ENCODE peak calls at places on chromosomes 13 and 19, in nine cellular contexts. U is activated T-helper 1 cell treated with Interleukin-2 at 50 U/mL for 16 hours; L is GM10248; X is mucosa of descending colon; K is hippocampal formation; Q is tibial artery; I is stimulated activated CD4-positive, alpha-beta T cell treated with anti-CD3 and anti-CD28 coated beads, Interleukin-2, amount 100 ng/mL, for 24 hours; P is hypothalamus; O is body of pancreas. W is an unnamed sample.

GRCh38 chr13:31053098-31053497 is 108.6 kb downstream of the HSPH1 start:
- DNase-seq in U (no peak), P (no peak), I (no peak), O (no peak), X (no peak), L (no peak), Q (no peak), K (no peak), W (no peak)

GRCh38 chr13:90498096-90498495 is 849.4 kb upstream of the MIR17HG start:
- DNase-seq in K (no peak), X (no peak), Q (no peak), I (no peak), L (no peak), O (no peak), U (no peak), P (no peak), W (peak)

GRCh38 chr19:51441410-51442390 is 16.6 kb downstream of the SIGLEC8 start:
- DNase-seq in L (peak), U (peak), X (peak), O (no peak), I (peak), K (no peak), Q (no peak), P (no peak), W (peak)

GRCh38 chr13:110274687-110275086 is 32.3 kb downstream of the COL4A1 start:
- DNase-seq in K (no peak), U (no peak), L (no peak), I (no peak), X (no peak), O (no peak), P (no peak), Q (no peak), W (no peak)

GRCh38 chr19:1967087-1967608 is 26.2 kb downstream of the CSNK1G2 start:
- DNase-seq in U (no peak), L (no peak), O (no peak), I (peak), K (no peak), Q (no peak), P (no peak), X (no peak), W (no peak)

GRCh38 chr19:38869160-38869835 is 8.8 kb downstream of the RINL start:
- DNase-seq in I (no peak), U (no peak), O (peak), L (no peak), Q (no peak), K (peak), X (peak), P (no peak), W (no peak)

GRCh38 chr19:39406656-39407393 is at the start of gene ZFP36:
- DNase-seq in U (peak), I (peak), P (peak), O (peak), K (peak), X (peak), L (peak), Q (peak), W (peak)

GRCh38 chr13:59266478-59267063 is 897.2 kb downstream of the DIAPH3 start:
- DNase-seq in I (no peak), U (no peak), K (no peak), L (no peak), O (no peak), Q (no peak), X (no peak), P (no peak), W (no peak)

GRCh38 chr13:65943024-65943423 is 1287.1 kb downstream of the PCDH9 start:
- DNase-seq in K (no peak), O (no peak), Q (no peak), L (no peak), I (no peak), U (no peak), P (no peak), X (no peak), W (no peak)

GRCh38 chr19:12133069-12133468 is 7.1 kb downstream of the ZNF20 start:
- DNase-seq in U (no peak), L (no peak), O (no peak), P (no peak), X (no peak), Q (no peak), K (no peak), I (no peak), W (no peak)

GRCh38 chr19:16779539-16780163 is 49.5 kb upstream of the SIN3B start:
- DNase-seq in I (no peak), U (no peak), O (no peak), K (no peak), Q (no peak), P (no peak), L (no peak), X (no peak), W (no peak)

GRCh38 chr19:17025361-17025760 is 1.2 kb downstream of the CPAMD8 start:
- DNase-seq in U (no peak), X (no peak), P (no peak), K (no peak), O (no peak), Q (no peak), L (no peak), I (no peak), W (no peak)

GRCh38 chr13:50382951-50383350 is 367.7 kb downstream of the KCNRG start:
- DNase-seq in P (no peak), O (no peak), L (no peak), Q (no peak), U (no peak), K (no peak), X (no peak), I (no peak), W (no peak)

GRCh38 chr13:51317262-51317661 is 22.2 kb upstream of the SERPINE3 start:
- DNase-seq in I (no peak), X (no peak), Q (no peak), L (no peak), O (no peak), P (no peak), K (no peak), U (no peak), W (no peak)

GRCh38 chr13:86087241-86087640 is 288.0 kb upstream of the SLITRK6 start:
- DNase-seq in Q (no peak), U (no peak), O (no peak), P (no peak), L (no peak), K (no peak), X (no peak), I (no peak), W (no peak)

GRCh38 chr13:27712421-27712820 is 79.9 kb upstream of the GSX1 start:
- DNase-seq in L (no peak), P (no peak), U (no peak), Q (no peak), I (peak), X (no peak), K (no peak), O (peak), W (peak)

GRCh38 chr13:106491928-106492327 is 43.5 kb downstream of the EFNB2 start:
- DNase-seq in O (no peak), I (no peak), L (no peak), Q (no peak), X (no peak), K (peak), P (peak), U (no peak), W (no peak)

GRCh38 chr13:50153888-50154287 is 138.6 kb downstream of the KCNRG start:
- DNase-seq in Q (no peak), U (no peak), L (no peak), I (no peak), X (no peak), O (no peak), K (no peak), P (no peak), W (no peak)

GRCh38 chr19:16470911-16471811 is 609 bp downstream of the EPS15L1 start:
- DNase-seq in P (peak), I (peak), O (peak), L (peak), X (peak), U (peak), K (no peak), Q (no peak), W (peak)

GRCh38 chr13:19601749-19602725 is 31.4 kb upstream of the MPHOSPH8 start:
- DNase-seq in U (no peak), P (no peak), X (peak), O (peak), I (peak), K (no peak), Q (no peak), L (peak), W (peak)

GRCh38 chr13:68304287-68304893 is 1074.3 kb upstream of the PCDH9 start:
- DNase-seq in L (peak), O (no peak), Q (no peak), P (no peak), U (no peak), I (no peak), X (no peak), K (no peak), W (peak)